ENCODE peak calls at places on chromosomes 6 and 20, in seven cellular contexts. J, K, R, D, L, U and I are unnamed samples. For H3K4me1, the result is how much of the 10 kb centered on the place peaks cover.

GRCh38 chr20:39474829-39475228 is 512.7 kb downstream of the DHX35 start:
- DNase-seq in J (no peak), D (no peak), L (no peak), R (no peak), U (no peak), K (no peak), I (no peak)

GRCh38 chr6:26056583-26057350 is 30.5 kb upstream of the HFE start:
- DNase-seq in J (no peak), K (peak), R (peak), D (peak), L (no peak), U (peak), I (no peak)

GRCh38 chr6:155026366-155027045 is 31.4 kb downstream of the TIAM2 start:
- DNase-seq in D (peak), J (peak), R (peak), L (peak), U (no peak), K (no peak), I (peak)

GRCh38 chr20:63553251-63553932 is 567 bp upstream of the FNDC11 start:
- DNase-seq in J (peak), U (peak), K (peak), L (peak), R (peak), D (peak), I (peak)

GRCh38 chr6:99250476-99250875 is 99.0 kb downstream of the FAXC start:
- DNase-seq in U (no peak), K (no peak), R (no peak), L (no peak), D (no peak), J (no peak), I (no peak)

GRCh38 chr20:13717631-13718044 is 67.1 kb downstream of the ESF1 start:
- DNase-seq in L (no peak), U (peak), D (no peak), R (no peak), J (no peak), K (no peak), I (no peak)

GRCh38 chr6:170023620-170024521 is 267.0 kb downstream of the DLL1 start:
- DNase-seq in U (no peak), J (no peak), L (no peak), K (no peak), R (no peak), D (no peak), I (no peak)

GRCh38 chr6:1832844-1833787 is 223.4 kb downstream of the FOXC1 start:
- DNase-seq in R (peak), L (no peak), J (peak), K (no peak), D (no peak), U (no peak), I (no peak)

GRCh38 chr6:25878721-25879322 is 4.8 kb upstream of the SLC17A3 start:
- DNase-seq in D (no peak), K (no peak), L (no peak), J (no peak), R (no peak), U (no peak), I (no peak)

GRCh38 chr6:110181131-110182027 is 1.2 kb downstream of the CDC40 start:
- DNase-seq in K (no peak), L (peak), D (peak), R (peak), J (no peak), U (no peak), I (peak)

GRCh38 chr20:36830791-36831691 is 44.9 kb upstream of the TLDC2 start:
- DNase-seq in R (peak), D (no peak), U (peak), J (no peak), L (no peak), K (peak), I (no peak)
- H3K4me1 ChIP-seq in R (under half), D (under half), U (under half), J (under half), L (under half), K (under half), I (under half)

GRCh38 chr20:37880726-37881591 is 22.0 kb upstream of the VSTM2L start:
- DNase-seq in L (no peak), U (no peak), R (no peak), K (peak), D (peak), J (no peak), I (peak)
- H3K4me1 ChIP-seq in L (under half), U (under half), R (under half), K (under half), D (under half), J (under half), I (under half)

DNA sequence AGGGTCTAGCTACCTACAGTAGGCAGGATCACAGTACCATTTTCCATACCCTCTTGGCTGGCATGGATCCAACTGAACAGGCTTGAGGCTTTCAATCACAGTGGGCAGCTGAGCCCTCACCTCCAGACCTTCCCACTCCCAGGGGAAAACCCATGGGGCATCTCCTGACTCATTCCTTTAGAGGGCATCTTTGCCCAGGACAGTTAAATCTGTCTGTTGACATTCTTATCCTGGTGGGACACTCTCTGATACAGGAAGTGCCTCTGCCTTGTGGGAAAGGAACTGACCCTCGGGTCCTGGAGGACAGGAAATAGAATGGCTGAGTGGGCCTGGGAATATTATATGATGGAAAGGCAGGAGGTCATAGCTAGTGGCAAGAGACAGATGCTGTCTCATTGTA is 10.2 kb upstream of the EPB41L1 start:
- DNase-seq in K (no peak), J (no peak), U (no peak), R (no peak), D (no peak), L (no peak), I (no peak)
- H3K4me1 ChIP-seq in K (under half), J (under half), U (under half), R (under half), D (under half), L (under half), I (under half)

DNA sequence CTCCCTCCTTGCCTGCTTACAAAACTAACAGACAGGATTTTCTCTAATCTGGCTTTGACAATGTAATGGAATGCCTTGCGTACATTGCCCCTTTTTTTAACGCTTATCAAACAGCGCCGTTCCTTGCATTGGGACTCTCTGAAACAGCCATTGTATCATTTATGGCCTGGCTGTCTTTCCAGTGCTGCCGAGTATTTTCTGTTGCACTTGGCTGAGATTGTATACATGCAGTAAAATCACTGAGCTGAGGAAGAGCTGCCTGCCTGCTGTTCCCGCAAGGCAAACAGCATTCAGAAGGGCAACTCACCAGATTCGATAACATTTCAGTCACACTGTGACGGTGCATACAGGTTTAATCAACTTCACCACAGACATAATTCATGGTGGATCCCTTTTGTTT is 106.0 kb downstream of the SH3BGRL2 start:
- DNase-seq in U (no peak), J (no peak), L (no peak), K (no peak), D (peak), R (peak), I (no peak)
- H3K4me1 ChIP-seq in U (under half), J (under half), L (under half), K (under half), D (under half), R (under half), I (under half)

DNA sequence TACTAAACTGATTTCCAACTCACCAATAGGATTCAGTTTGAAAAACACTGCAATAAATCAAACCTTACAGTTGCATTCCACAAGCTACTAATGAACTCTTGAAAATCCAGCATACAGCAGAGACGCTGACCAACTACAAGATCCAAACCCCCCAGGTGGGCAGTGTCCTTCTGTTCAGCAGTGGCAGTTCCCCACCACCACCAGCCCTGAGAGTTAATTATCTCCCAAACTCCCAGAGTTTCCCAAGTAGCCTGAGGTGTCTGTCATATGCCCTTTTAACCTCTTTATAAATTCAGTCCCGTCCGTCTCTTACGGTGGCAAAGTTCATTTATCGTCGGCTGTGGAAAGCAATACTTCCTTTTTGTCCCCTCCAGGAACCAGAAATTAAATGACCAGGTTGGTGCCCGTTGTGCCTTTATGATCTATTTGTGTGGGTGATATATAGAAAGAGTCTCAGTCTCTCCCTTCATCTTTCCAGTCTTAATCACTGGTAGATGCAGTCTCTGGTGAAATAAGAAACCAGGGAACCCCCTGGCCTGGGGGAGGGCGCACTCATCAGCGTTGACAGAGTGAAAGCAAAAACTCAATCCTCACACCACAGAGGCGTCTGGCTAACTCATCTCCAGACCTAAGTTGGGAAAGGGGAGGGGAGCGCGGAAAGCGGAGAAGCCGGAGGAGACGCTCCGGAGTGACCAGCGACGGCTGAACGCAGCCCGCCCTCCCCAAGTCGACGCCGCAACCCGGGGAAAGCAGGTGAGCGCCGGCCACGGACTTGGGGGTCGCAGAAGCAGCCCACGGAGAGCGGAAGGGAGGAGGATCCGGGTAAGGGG is 717 bp downstream of the MRPL14 start:
- DNase-seq in K (peak), D (peak), U (peak), R (peak), L (peak), J (peak), I (no peak)
- H3K4me1 ChIP-seq in K (under half), D (under half), U (under half), R (under half), L (under half), J (under half), I (under half)

DNA sequence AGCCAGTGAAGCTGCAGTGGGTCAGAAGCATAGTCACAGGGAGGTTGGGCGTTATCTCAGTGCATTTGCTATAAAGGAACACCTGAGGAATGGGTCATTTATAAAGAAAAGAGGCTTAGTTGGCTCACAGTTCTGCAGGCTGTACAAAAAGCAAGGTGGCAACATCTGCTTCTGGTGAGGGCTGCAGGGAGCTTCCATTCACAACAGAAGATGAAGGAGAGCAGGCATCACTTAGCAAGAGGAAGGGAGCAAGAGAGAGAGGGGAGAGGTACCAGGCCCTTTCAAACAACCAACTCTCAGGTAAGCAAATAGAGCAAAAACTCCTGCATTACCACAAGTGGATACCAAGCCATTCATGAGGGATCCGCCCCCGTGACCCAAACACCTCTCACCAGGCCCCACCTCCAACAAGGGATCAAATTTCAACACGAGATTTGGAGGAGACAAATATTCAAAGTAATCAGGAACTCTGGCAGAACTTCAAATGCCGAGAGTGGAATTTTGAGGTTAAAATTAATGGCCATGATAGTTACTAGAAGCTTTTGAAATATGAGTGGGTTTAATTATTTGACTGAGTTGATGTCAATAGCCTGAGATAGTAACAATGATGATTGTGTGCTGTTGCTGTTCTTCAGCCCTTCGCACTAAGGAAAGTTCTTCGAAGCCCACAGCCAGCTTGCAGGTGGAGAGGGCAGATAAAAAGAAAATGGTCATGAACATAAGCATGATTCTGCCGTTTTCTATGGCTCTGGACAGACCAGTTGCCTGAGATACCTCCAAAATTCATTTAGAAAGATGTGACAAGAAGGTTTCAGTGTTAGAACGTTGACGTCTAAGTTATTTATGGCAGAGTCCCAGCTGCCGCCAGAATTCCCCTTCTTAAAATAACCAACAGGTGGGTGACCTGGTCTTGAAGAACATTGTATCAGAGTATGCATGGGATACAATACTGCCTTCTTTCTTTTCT is 55.3 kb upstream of the ADTRP start:
- DNase-seq in U (peak), K (no peak), R (no peak), D (no peak), J (no peak), L (no peak), I (no peak)
- H3K4me1 ChIP-seq in U (under half), K (under half), R (under half), D (under half), J (under half), L (under half), I (under half)

DNA sequence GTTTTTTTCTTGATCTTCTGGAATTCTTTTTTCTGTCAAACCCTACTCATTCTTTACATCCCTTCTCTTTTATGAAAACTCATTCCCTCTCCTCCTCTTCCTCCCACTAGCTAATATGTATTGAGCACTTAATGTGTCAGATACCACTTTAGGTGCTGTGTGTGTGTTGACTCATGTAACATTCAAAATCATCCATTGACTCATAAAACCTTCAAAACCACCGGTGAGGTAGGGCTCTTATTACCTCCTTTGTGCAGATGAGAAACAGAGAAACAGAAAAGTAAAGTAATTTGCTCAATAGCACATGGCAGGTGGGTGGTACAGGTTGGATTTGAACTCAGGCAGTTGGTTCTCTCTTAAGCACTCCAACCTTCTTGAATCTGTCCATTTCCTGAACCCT is 136.3 kb upstream of the NEDD9 start:
- DNase-seq in J (no peak), K (no peak), R (no peak), L (no peak), U (no peak), D (no peak), I (peak)
- H3K4me1 ChIP-seq in J (under half), K (under half), R (under half), L (under half), U (under half), D (under half), I (under half)

GRCh38 chr20:21324126-21324525 is 21.0 kb downstream of the XRN2 start:
- DNase-seq in J (no peak), K (no peak), R (peak), L (peak), D (no peak), U (peak), I (no peak)

GRCh38 chr20:21322921-21323321 is 19.8 kb downstream of the XRN2 start:
- DNase-seq in L (peak), K (no peak), U (no peak), J (no peak), R (peak), D (no peak), I (no peak)

GRCh38 chr20:21322083-21322710 is 19.1 kb downstream of the XRN2 start:
- DNase-seq in L (no peak), J (no peak), R (peak), D (no peak), U (no peak), K (no peak), I (no peak)

GRCh38 chr20:21325296-21325695 is 22.2 kb downstream of the XRN2 start:
- DNase-seq in K (no peak), U (no peak), J (no peak), L (peak), D (no peak), R (peak), I (no peak)

DNA sequence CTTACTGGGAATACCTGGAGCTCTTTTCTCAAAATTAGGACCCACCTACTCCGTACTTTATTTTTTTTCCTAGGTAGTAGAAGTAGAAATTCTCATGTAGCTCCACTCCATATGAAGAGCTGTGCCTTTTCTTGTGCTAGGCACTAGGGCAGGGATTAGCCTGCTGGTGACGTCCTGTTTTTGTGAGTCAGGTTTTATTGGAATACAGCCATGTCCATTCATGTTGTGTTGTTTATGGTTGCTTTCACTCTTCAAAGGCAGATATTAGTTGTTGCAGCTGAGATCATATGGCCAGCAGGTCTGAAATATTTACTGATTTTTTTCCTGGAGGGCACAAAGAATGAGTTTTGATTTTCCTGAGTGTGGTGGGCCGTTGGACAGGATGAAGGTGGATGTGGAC is 20.5 kb downstream of the XRN2 start:
- DNase-seq in K (no peak), R (peak), L (peak), U (no peak), J (peak), D (peak), I (peak)
- H3K4me1 ChIP-seq in K (under half), R (under half), L (under half), U (under half), J (under half), D (under half), I (under half)